ENCODE peak calls at places on chromosomes 4 and X, in five cellular contexts. S is bronchial epithelial cell, L is mucosa of descending colon, T is left lung, U is GM06990. E is an unnamed sample.

GRCh38 chrX:130108647-130109428 is 1.5 kb downstream of the ELF4 start:
- DNase-seq in S (peak; percentile 42), L (peak; percentile 78), T (peak; percentile 66), U (peak; percentile 48), E (no peak)

GRCh38 chrX:108439961-108440696 is 491 bp downstream of the COL4A5 start:
- DNase-seq in S (no peak), L (no peak), T (no peak), U (peak; percentile 15), E (no peak)

GRCh38 chr4:3303445-3303824 is 10.6 kb downstream of the RGS12 start:
- DNase-seq in S (no peak), L (no peak), T (no peak), U (no peak), E (no peak)

GRCh38 chrX:4932790-4933189 is 1219.3 kb upstream of the PRKX start:
- DNase-seq in S (peak; percentile 87), L (no peak), T (no peak), U (no peak), E (no peak)

GRCh38 chrX:39261446-39262147 is 460.3 kb downstream of the MID1IP1 start:
- DNase-seq in S (peak; percentile 85), L (no peak), T (no peak), U (no peak), E (no peak)

GRCh38 chrX:26347171-26347570 is 131.2 kb downstream of the MAGEB5 start:
- DNase-seq in S (no peak), L (no peak), T (no peak), U (no peak), E (no peak)

GRCh38 chr4:53987761-53988171 is 76.6 kb downstream of the CHIC2 start:
- DNase-seq in S (peak; percentile 89), L (no peak), T (no peak), U (no peak), E (no peak)

GRCh38 chr4:94641702-94642560 is 115.8 kb upstream of the BMPR1B start:
- DNase-seq in S (peak; percentile 91), L (no peak), T (no peak), U (no peak), E (no peak)

GRCh38 chrX:77493677-77494553 is 46.7 kb downstream of the FGF16 start:
- DNase-seq in S (peak; percentile 40), L (no peak), T (no peak), U (no peak), E (no peak)

GRCh38 chr4:2285665-2286381 is 23.9 kb upstream of the MXD4 start:
- DNase-seq in S (no peak), L (peak; percentile 14), T (peak; percentile 31), U (no peak), E (no peak)

GRCh38 chr4:23680616-23681518 is 209.0 kb downstream of the PPARGC1A start:
- DNase-seq in S (no peak), L (no peak), T (no peak), U (no peak), E (no peak)

GRCh38 chr4:1997712-1998111 is 11.1 kb downstream of the NELFA start:
- DNase-seq in S (no peak), L (no peak), T (no peak), U (no peak), E (no peak)

GRCh38 chr4:175789632-175790031 is 22.4 kb downstream of the GPM6A start:
- DNase-seq in S (no peak), L (no peak), T (no peak), U (no peak), E (no peak)

GRCh38 chrX:25028726-25029125 is 13.0 kb upstream of the ARX start:
- DNase-seq in S (peak; percentile 63), L (no peak), T (no peak), U (no peak), E (no peak)

GRCh38 chr4:98433608-98434198 is 172.5 kb downstream of the RAP1GDS1 start:
- DNase-seq in S (peak; percentile 25), L (no peak), T (no peak), U (no peak), E (no peak)

GRCh38 chrX:69222103-69223090 is 57.1 kb upstream of the PJA1 start:
- DNase-seq in S (peak; percentile 69), L (peak; percentile 74), T (peak; percentile 42), U (peak; percentile 23), E (peak; percentile 90)

GRCh38 chrX:41334866-41335589 is 1.1 kb downstream of the DDX3X start:
- DNase-seq in S (no peak), L (peak; percentile 57), T (peak; percentile 75), U (peak; percentile 84), E (no peak)

GRCh38 chrX:13387656-13388421 is 68.0 kb upstream of the ATXN3L start:
- DNase-seq in S (peak; percentile 69), L (no peak), T (no peak), U (peak; percentile 16), E (no peak)

GRCh38 chrX:40096395-40097091 is 1.2 kb downstream of the BCOR start:
- DNase-seq in S (no peak), L (peak; percentile 70), T (peak; percentile 63), U (peak; percentile 65), E (no peak)

GRCh38 chr4:8601556-8601955 is 9.0 kb downstream of the CPZ start:
- DNase-seq in S (no peak), L (no peak), T (no peak), U (no peak), E (no peak)

GRCh38 chrX:7689791-7690412 is 153.1 kb upstream of the VCX start:
- DNase-seq in S (peak; percentile 82), L (no peak), T (no peak), U (no peak), E (no peak)

GRCh38 chr4:52917836-52918235 is 55.7 kb downstream of the RASL11B start:
- DNase-seq in S (no peak), L (no peak), T (no peak), U (no peak), E (no peak)

GRCh38 chr4:47553329-47554125 is 68.5 kb downstream of the ATP10D start:
- DNase-seq in S (peak; percentile 23), L (no peak), T (no peak), U (no peak), E (no peak)

GRCh38 chrX:40168183-40169015 is 70.6 kb upstream of the BCOR start:
- DNase-seq in S (no peak), L (no peak), T (no peak), U (no peak), E (no peak)

GRCh38 chr4:155085843-155086530 is 122.4 kb upstream of the NPY2R start:
- DNase-seq in S (peak; percentile 41), L (no peak), T (no peak), U (no peak), E (no peak)

GRCh38 chr4:176236909-176237308 is 32.1 kb downstream of the ASB5 start:
- DNase-seq in S (peak; percentile 51), L (no peak), T (no peak), U (no peak), E (no peak)

GRCh38 chrX:104136241-104137019 is 20.4 kb downstream of the SLC25A53 start:
- DNase-seq in S (peak; percentile 64), L (no peak), T (peak; percentile 60), U (peak; percentile 14), E (peak; percentile 89)

GRCh38 chr4:10625130-10625529 is 59.4 kb downstream of the CLNK start:
- DNase-seq in S (no peak), L (no peak), T (no peak), U (no peak), E (no peak)

DNA sequence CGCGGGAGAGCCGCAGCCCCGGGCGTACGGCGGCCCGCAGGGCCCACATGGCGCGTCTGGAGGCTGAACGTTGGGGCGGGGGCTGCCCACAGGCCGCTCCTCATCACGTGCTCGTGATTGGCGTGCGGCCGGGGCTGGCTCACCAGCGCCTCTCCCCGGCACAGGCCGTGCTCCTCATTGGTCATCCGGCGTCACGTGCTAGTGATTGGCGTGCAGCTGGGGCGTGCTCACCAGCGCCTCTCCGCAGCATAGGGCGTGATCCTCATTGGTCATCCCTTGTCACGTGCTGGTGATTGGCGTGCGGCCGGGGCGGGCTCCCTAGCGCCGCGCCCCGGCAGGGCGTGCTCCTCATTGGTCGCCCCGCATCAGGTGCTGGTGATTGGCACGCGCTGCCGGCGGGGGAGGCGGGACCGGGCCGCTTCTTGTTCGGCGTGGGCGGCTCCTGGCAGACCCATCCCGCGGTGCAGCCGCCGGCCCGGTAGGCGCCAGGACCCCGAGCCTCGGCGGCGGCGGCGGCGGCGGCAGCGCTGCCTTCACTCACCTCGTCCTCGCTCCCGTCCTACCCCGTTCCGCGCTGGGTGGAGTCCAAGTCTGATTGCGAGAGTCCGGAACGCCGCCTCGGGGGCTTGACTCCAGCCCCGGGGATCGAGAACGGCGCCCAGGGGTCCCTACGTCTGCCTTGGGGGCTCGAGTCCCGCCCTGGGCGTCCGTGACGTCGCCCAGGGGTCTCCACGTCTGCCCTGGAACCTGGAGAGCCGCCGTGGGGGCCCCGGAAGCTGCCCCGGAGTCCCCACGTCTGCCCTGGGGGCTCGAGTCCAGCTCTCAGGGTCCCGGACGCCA is at the start of gene GTPBP6:
- DNase-seq in S (peak; percentile 97), L (peak; percentile 99), T (peak; percentile 100), U (peak; percentile 100), E (peak; percentile 100)
- TF ChIP-seq CTCF in S (peak; percentile 35), L (peak; percentile 16), T (no peak), U (peak; percentile 30), E (peak; percentile 24)

GRCh38 chr4:83931659-83932058 is 395.8 kb downstream of the GPAT3 start:
- DNase-seq in S (no peak), L (no peak), T (no peak), U (no peak), E (no peak)
- TF ChIP-seq CTCF in S (no peak), L (no peak), T (no peak), U (no peak), E (no peak)

GRCh38 chr4:139892973-139893736 is 227.5 kb downstream of the MGST2 start:
- DNase-seq in S (peak; percentile 72), L (no peak), T (no peak), U (no peak), E (no peak)
- TF ChIP-seq CTCF in S (no peak), L (no peak), T (no peak), U (no peak), E (no peak)

GRCh38 chrX:11533211-11533651 is 132.5 kb downstream of the ARHGAP6 start:
- DNase-seq in S (peak; percentile 74), L (no peak), T (no peak), U (peak; percentile 69), E (no peak)

GRCh38 chrX:11531226-11531625 is 134.5 kb downstream of the ARHGAP6 start:
- DNase-seq in S (no peak), L (no peak), T (no peak), U (no peak), E (no peak)

GRCh38 chrX:11535156-11535919 is 130.4 kb downstream of the ARHGAP6 start:
- DNase-seq in S (no peak), L (no peak), T (no peak), U (no peak), E (no peak)

GRCh38 chrX:11530621-11531020 is 135.1 kb downstream of the ARHGAP6 start:
- DNase-seq in S (no peak), L (no peak), T (no peak), U (no peak), E (no peak)

DNA sequence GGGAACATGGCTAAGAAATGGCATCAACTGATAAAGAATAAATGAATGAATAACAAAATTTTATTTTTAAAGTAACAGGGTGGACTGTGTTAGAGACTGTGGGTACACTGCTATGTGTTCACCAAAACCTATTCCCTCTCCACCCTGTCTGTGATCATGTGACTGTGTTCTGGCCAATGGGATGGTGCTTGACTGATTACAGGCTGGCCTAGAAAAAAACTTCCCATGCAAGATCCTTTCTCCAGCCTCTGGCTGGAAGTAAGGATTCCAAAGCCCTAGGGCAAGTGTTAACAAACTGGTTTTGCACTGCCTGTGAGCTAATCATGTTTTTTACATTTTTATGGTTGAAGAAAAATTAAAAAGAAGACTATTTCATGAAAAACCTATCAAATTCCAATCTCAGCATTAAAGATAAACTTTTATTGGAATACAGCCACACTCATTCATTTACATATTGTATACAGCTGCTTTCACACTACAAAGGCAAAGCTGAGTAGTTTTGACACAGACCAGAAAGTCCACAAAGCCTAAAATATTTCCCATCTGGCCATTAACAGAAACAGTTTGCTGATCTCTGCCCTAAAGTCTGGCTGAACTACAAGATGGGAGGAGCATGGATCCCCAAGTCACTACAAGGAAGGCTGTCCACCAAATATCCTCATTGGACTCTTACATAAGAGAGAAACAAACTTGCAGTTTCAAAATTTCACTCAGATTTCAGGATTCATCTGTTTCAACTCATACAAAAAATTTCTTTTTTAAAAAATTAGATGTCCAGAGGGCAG is 133.2 kb downstream of the ARHGAP6 start:
- DNase-seq in S (no peak), L (no peak), T (no peak), U (no peak), E (no peak)
- TF ChIP-seq CTCF in S (no peak), L (no peak), T (no peak), U (no peak), E (no peak)

E was measured in osteocyte.